ENCODE peak calls at places on chromosome 6, in four cellular contexts. A is OCI-LY7; S is uterus; V is CD4-positive, CD25-positive, alpha-beta regulatory T cell. Y is an unnamed sample.

GRCh38 chr6:158048589-158048988 is 66.9 kb downstream of the SYNJ2 start:
- DNase-seq in A (no peak), S (no peak), V (no peak), Y (no peak)

GRCh38 chr6:147382945-147383554 is 125.4 kb upstream of the SAMD5 start:
- DNase-seq in A (peak; percentile 12), S (no peak), V (no peak), Y (peak; percentile 11)

GRCh38 chr6:15907914-15908518 is 220.9 kb upstream of the MYLIP start:
- DNase-seq in A (no peak), S (no peak), V (no peak), Y (no peak)

GRCh38 chr6:108127826-108128225 is 38.0 kb upstream of the NR2E1 start:
- DNase-seq in A (no peak), S (no peak), V (no peak), Y (no peak)

GRCh38 chr6:112180095-112180820 is 74.1 kb downstream of the LAMA4 start:
- DNase-seq in A (peak; percentile 78), S (no peak), V (peak; percentile 27), Y (peak; percentile 67)

GRCh38 chr6:14000901-14001300 is 76.1 kb downstream of the RNF182 start:
- DNase-seq in A (no peak), S (no peak), V (no peak), Y (no peak)

GRCh38 chr6:167225903-167226508 is 65.1 kb upstream of the UNC93A start:
- DNase-seq in A (no peak), S (no peak), V (no peak), Y (no peak)

GRCh38 chr6:106360410-106360988 is at the start of gene CRYBG1:
- DNase-seq in A (peak; percentile 23), S (peak; percentile 33), V (peak; percentile 57), Y (peak; percentile 73)

GRCh38 chr6:39934060-39934757 is at the start of gene MOCS1:
- DNase-seq in A (no peak), S (peak; percentile 80), V (no peak), Y (peak; percentile 52)

GRCh38 chr6:29887330-29887818 is 55.0 kb upstream of the HLA-A start:
- DNase-seq in A (no peak), S (peak; percentile 54), V (peak; percentile 62), Y (no peak)

GRCh38 chr6:28808383-28808782 is 115.4 kb downstream of the TRIM27 start:
- DNase-seq in A (no peak), S (no peak), V (no peak), Y (no peak)

GRCh38 chr6:28809947-28810654 is 113.7 kb downstream of the TRIM27 start:
- DNase-seq in A (no peak), S (no peak), V (no peak), Y (no peak)

GRCh38 chr6:28810655-28811053 is 113.1 kb downstream of the TRIM27 start:
- DNase-seq in A (no peak), S (no peak), V (no peak), Y (no peak)

GRCh38 chr6:28811873-28812272 is 111.9 kb downstream of the TRIM27 start:
- DNase-seq in A (peak; percentile 11), S (no peak), V (no peak), Y (no peak)

DNA sequence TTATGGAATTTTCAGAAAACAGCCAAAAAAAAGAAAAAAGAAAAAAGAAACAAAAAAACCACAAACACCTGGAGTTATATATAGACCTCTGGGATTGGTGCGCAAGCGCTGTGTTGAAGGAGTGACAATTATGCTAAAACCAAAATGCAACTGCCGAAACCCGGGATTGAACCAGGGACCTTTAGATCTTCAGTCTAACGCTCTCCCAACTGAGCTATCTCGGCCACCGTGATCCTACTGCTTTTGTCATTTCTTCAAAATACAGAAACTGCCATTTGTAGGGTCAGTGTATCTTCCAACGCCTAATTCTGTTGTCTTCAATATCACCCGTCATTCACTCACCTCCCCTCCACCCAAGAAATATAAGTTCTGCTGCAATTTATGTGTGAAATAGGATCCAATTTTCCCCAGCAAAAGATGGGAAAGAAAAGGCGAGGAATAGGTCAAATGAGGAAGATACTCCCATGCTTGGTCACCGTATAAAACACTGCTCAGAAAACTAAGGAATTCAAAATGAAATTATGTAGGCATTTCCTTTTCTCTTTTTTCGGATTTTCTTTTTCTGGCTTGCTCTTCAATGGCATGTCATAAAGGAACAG is 116.0 kb downstream of the TRIM27 start:
- DNase-seq in A (peak; percentile 43), S (no peak), V (no peak), Y (no peak)
- H3K4me3 ChIP-seq in A (no peak overlapping the region), S (no peak overlapping the region), V (no peak overlapping the region), Y (no peak overlapping the region)

DNA sequence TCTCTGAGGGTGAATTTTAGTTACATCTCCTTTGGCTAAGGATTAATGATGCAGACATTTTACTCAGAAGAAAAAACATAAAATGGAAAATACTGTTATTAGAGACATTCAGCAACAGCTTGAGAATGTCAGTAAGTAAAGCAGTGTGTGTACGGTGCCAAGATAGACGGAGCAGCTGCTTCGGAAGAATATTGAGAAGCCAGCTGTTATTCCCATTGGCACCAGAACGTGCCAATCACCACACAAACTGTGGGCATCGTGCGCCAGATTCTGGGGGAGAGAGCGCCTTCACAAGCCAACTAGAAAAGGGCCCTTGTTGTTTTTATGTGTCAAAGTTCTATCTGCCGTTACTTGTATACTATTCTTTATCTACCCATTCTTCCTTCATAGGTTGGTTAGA is 163.4 kb downstream of the MTFR2 start:
- DNase-seq in A (no peak), S (no peak), V (no peak), Y (no peak)
- H3K4me3 ChIP-seq in A (no peak overlapping the region), S (no peak overlapping the region), V (no peak overlapping the region), Y (no peak overlapping the region)

DNA sequence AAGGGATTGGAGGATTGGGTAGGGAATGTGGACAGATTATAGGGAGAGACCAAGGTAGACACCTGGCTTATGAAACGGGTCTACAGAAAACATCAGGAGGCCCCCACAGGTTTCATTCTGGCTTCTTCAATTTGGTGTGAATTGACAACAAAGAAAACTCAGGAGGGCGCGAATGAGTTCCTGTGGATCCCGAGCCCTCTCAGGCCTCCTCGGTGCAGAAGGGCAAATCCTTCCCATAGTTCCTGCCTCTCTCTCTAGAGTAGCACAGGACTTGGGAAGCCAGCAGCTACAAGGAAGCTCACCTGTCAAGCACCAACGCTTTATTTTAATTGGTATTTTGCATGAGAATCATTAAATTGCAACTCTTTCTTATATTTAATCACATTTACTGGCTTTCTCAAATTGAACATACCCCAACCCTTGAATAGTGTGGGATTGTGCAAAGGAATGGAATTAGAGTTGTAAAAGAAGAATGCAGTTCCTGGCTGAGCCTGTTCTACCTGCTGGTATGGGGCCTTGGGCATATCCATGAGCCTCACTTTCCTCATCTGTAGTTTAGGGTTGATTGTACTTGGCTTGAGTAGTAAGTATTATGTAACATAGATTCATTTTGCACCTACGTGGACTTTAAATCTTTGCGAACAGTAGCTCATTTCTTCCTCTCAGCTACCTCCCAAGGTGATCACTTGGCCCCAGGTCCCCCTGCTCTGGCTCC is 56.4 kb upstream of the PHACTR2 start:
- DNase-seq in A (no peak), S (no peak), V (no peak), Y (no peak)
- H3K4me3 ChIP-seq in A (no peak overlapping the region), S (no peak overlapping the region), V (no peak overlapping the region), Y (no peak overlapping the region)

DNA sequence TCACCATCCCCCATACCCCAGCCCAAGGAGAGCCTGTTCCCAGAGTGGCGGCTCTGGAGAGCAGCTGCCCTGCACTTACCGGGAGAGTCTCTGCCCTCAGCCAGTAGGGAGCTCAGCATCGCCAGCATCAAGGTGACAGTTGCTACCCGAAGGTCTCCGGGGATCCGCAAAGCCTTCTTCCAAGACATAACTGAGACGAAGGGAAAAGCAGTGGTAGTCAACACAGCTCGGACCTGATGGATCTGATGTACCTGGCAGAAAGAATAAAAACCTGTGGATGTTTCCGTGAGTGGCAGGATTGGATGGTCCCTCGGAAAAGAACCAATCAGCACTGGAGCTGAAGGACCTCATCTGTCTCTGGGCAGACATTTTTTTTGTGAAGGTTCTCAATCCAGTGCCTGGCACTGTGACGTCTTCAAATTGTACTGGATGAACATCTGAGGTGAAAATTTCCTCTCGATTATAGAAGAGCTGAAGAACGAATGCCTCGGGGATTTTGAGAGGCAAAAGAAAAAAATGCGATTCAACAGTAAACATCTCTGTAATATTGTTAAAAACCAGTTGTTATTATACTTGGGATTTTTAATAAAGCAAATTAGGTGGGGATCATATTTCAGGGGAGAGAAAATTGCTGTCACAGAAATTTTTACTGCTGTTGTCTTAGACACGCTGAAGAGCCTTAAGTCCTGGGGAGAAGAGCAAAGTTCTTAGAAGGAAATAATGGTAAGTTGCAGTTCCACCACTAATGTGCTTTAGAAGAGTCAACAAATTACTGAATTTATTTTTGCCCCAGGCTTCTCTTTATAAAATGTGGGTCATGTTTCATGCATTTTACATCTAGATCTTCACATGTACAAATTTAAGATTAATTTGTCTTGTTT is at the start of gene HLA-DQB1:
- DNase-seq in A (peak; percentile 85), S (peak; percentile 14), V (peak; percentile 77), Y (peak; percentile 55)
- H3K4me3 ChIP-seq in A (peak within 1 kb of the TSS; percentile 72), S (no peak within 1 kb of the TSS), V (peak within 1 kb of the TSS; percentile 92), Y (no peak within 1 kb of the TSS)

GRCh38 chr6:34391023-34391485 is 1.4 kb downstream of the NUDT3 start:
- DNase-seq in A (peak; percentile 36), S (peak; percentile 25), V (no peak), Y (no peak)
- H3K4me3 ChIP-seq in A (peak overlapping the region; percentile 85), S (peak overlapping the region; percentile 96), V (peak overlapping the region; percentile 81), Y (peak overlapping the region; percentile 95)